ENCODE peak calls at places on chromosomes 12 and 14, in nine cellular contexts. F is Panc1; X is NCI-H2171; Z is activated naive CD4-positive, alpha-beta T cell; L is A549; A is brain microvascular endothelial cell; O is frontal cortex; H is NCI-H1105; U is T-cell. M is an unnamed sample.

GRCh38 chr14:99216191-99216590 is 55.8 kb downstream of the BCL11B start:
- DNase-seq in F (no peak), X (no peak), Z (no peak), L (no peak), A (no peak), O (no peak), H (no peak), U (no peak), M (no peak)

GRCh38 chr12:70576341-70577282 is 60.6 kb downstream of the PTPRB start:
- DNase-seq in F (peak; percentile 45), X (peak; percentile 57), Z (no peak), L (peak; percentile 75), A (peak; percentile 41), O (peak; percentile 45), H (peak; percentile 81), U (no peak), M (peak; percentile 19)

GRCh38 chr14:80275208-80275850 is 64.0 kb upstream of the DIO2 start:
- DNase-seq in F (no peak), X (no peak), Z (no peak), L (no peak), A (peak; percentile 29), O (no peak), H (no peak), U (no peak), M (no peak)

GRCh38 chr12:33828326-33828725 is 194.0 kb upstream of the ALG10 start:
- DNase-seq in F (no peak), X (no peak), Z (no peak), L (no peak), A (no peak), O (no peak), H (no peak), U (no peak), M (no peak)

GRCh38 chr12:95083938-95084337 is 10.5 kb upstream of the NR2C1 start:
- DNase-seq in F (no peak), X (no peak), Z (no peak), L (peak; percentile 65), A (peak; percentile 32), O (peak; percentile 13), H (no peak), U (no peak), M (no peak)

GRCh38 chr12:63997198-63997597 is 152.7 kb downstream of the SRGAP1 start:
- DNase-seq in F (no peak), X (no peak), Z (no peak), L (no peak), A (no peak), O (no peak), H (no peak), U (no peak), M (no peak)

GRCh38 chr14:56143025-56143424 is 24.8 kb downstream of the PELI2 start:
- DNase-seq in F (no peak), X (no peak), Z (no peak), L (no peak), A (no peak), O (no peak), H (no peak), U (no peak), M (no peak)

GRCh38 chr14:32762886-32763285 is 175.8 kb upstream of the NPAS3 start:
- DNase-seq in F (no peak), X (no peak), Z (no peak), L (no peak), A (peak; percentile 22), O (no peak), H (no peak), U (no peak), M (no peak)

GRCh38 chr12:97837401-97837800 is 374.8 kb downstream of the RMST start:
- DNase-seq in F (no peak), X (no peak), Z (no peak), L (no peak), A (no peak), O (no peak), H (no peak), U (no peak), M (no peak)

GRCh38 chr12:43210437-43211197 is 341.4 kb downstream of the ADAMTS20 start:
- DNase-seq in F (no peak), X (no peak), Z (no peak), L (no peak), A (peak; percentile 83), O (no peak), H (no peak), U (no peak), M (no peak)

GRCh38 chr12:122079532-122080081 is 1.1 kb downstream of the MLXIP start:
- DNase-seq in F (no peak), X (no peak), Z (no peak), L (no peak), A (no peak), O (no peak), H (no peak), U (no peak), M (no peak)

GRCh38 chr12:83473408-83474095 is 786.8 kb downstream of the TMTC2 start:
- DNase-seq in F (no peak), X (no peak), Z (no peak), L (no peak), A (no peak), O (no peak), H (no peak), U (no peak), M (no peak)

GRCh38 chr14:20343855-20344205 is 395 bp downstream of the PARP2 start:
- DNase-seq in F (no peak), X (peak; percentile 62), Z (no peak), L (no peak), A (no peak), O (no peak), H (no peak), U (no peak), M (no peak)

GRCh38 chr14:104595116-104595675 is 9.4 kb downstream of the TMEM179 start:
- DNase-seq in F (no peak), X (no peak), Z (no peak), L (no peak), A (no peak), O (no peak), H (no peak), U (no peak), M (no peak)

GRCh38 chr12:94594443-94594825 is 55.9 kb downstream of the TMCC3 start:
- DNase-seq in F (no peak), X (no peak), Z (no peak), L (no peak), A (no peak), O (no peak), H (no peak), U (no peak), M (no peak)

GRCh38 chr14:106694638-106695393 is 1168.4 kb downstream of the TMEM121 start:
- DNase-seq in F (no peak), X (no peak), Z (peak; percentile 58), L (peak; percentile 17), A (no peak), O (no peak), H (peak; percentile 52), U (no peak), M (no peak)

GRCh38 chr12:77734489-77734888 is 96.2 kb upstream of the NAV3 start:
- DNase-seq in F (no peak), X (no peak), Z (no peak), L (no peak), A (no peak), O (no peak), H (no peak), U (no peak), M (no peak)

GRCh38 chr14:56905282-56905681 is 95.0 kb upstream of the OTX2 start:
- DNase-seq in F (no peak), X (no peak), Z (no peak), L (no peak), A (no peak), O (no peak), H (no peak), U (no peak), M (no peak)

GRCh38 chr14:103123128-103123633 is at the start of gene TNFAIP2:
- DNase-seq in F (no peak), X (no peak), Z (no peak), L (peak; percentile 68), A (no peak), O (no peak), H (no peak), U (no peak), M (no peak)

GRCh38 chr12:21940972-21941521 is at the start of gene ABCC9:
- DNase-seq in F (no peak), X (peak; percentile 55), Z (no peak), L (no peak), A (peak; percentile 16), O (peak; percentile 13), H (no peak), U (no peak), M (peak; percentile 21)

GRCh38 chr12:120327593-120327992 is at the start of gene PLA2G1B:
- DNase-seq in F (no peak), X (no peak), Z (no peak), L (no peak), A (no peak), O (no peak), H (no peak), U (no peak), M (no peak)

GRCh38 chr12:44889871-44890270 is 13.8 kb upstream of the NELL2 start:
- DNase-seq in F (no peak), X (no peak), Z (no peak), L (no peak), A (no peak), O (no peak), H (no peak), U (no peak), M (no peak)

GRCh38 chr12:1800646-1801284 is 19.6 kb upstream of the LRTM2 start:
- DNase-seq in F (no peak), X (peak; percentile 62), Z (no peak), L (peak; percentile 37), A (peak; percentile 56), O (peak; percentile 9), H (no peak), U (no peak), M (peak; percentile 65)

GRCh38 chr12:116604151-116604550 is 45.0 kb downstream of the MAP1LC3B2 start:
- DNase-seq in F (no peak), X (peak; percentile 22), Z (no peak), L (no peak), A (no peak), O (no peak), H (no peak), U (no peak), M (no peak)

GRCh38 chr12:59401862-59402261 is 194.0 kb upstream of the SLC16A7 start:
- DNase-seq in F (no peak), X (no peak), Z (no peak), L (no peak), A (no peak), O (no peak), H (no peak), U (no peak), M (no peak)

GRCh38 chr12:49784756-49785409 is 43.3 kb downstream of the NCKAP5L start:
- DNase-seq in F (no peak), X (no peak), Z (no peak), L (peak; percentile 23), A (no peak), O (no peak), H (no peak), U (no peak), M (no peak)

GRCh38 chr14:75876526-75876925 is 105.3 kb downstream of the TGFB3 start:
- DNase-seq in F (no peak), X (no peak), Z (no peak), L (no peak), A (peak; percentile 29), O (no peak), H (no peak), U (no peak), M (no peak)

GRCh38 chr12:105504286-105504685 is 173.8 kb downstream of the C12orf75 start:
- DNase-seq in F (no peak), X (no peak), Z (no peak), L (no peak), A (no peak), O (no peak), H (no peak), U (no peak), M (no peak)

GRCh38 chr14:63676615-63677014 is 34.9 kb upstream of the WDR89 start:
- DNase-seq in F (no peak), X (no peak), Z (no peak), L (no peak), A (no peak), O (no peak), H (no peak), U (no peak), M (no peak)

GRCh38 chr14:81952917-81953316 is 419.3 kb upstream of the SEL1L start:
- DNase-seq in F (no peak), X (no peak), Z (no peak), L (no peak), A (no peak), O (no peak), H (no peak), U (no peak), M (no peak)

GRCh38 chr14:103548463-103549351 is 13.8 kb downstream of the BAG5 start:
- DNase-seq in F (no peak), X (no peak), Z (no peak), L (no peak), A (no peak), O (no peak), H (no peak), U (no peak), M (no peak)

M was measured in HuH-7.5.